ENCODE peak calls at places on chromosomes 1 and 21, in nine cellular contexts. M, P, T, N, O, Y, H, K and X are unnamed samples. For H3K4me1, the result is how much of the 10 kb centered on the place peaks cover.

GRCh38 chr1:27350673-27351540 is 9.1 kb downstream of the SYTL1 start:
- DNase-seq in M (peak), P (no peak), T (no peak), N (no peak), O (peak), Y (no peak), H (no peak), K (peak), X (peak)

GRCh38 chr21:44273046-44273445 is 11.3 kb upstream of the DNMT3L start:
- DNase-seq in M (no peak), P (no peak), T (no peak), N (no peak), O (no peak), Y (no peak), H (no peak), K (no peak), X (no peak)

GRCh38 chr1:108860190-108860907 is 3.5 kb upstream of the AKNAD1 start:
- DNase-seq in M (no peak), P (no peak), T (no peak), N (no peak), O (no peak), Y (no peak), H (no peak), K (no peak), X (no peak)

GRCh38 chr21:15732290-15732995 is 2.7 kb downstream of the USP25 start:
- DNase-seq in M (no peak), P (no peak), T (peak), N (no peak), O (no peak), Y (no peak), H (no peak), K (no peak), X (no peak)

GRCh38 chr1:63405021-63405420 is 37.6 kb downstream of the ALG6 start:
- DNase-seq in M (no peak), P (no peak), T (no peak), N (no peak), O (no peak), Y (no peak), H (no peak), K (no peak), X (no peak)

GRCh38 chr1:115507256-115507589 is 134.5 kb upstream of the VANGL1 start:
- DNase-seq in M (peak), P (no peak), T (peak), N (peak), O (peak), Y (no peak), H (no peak), K (no peak), X (peak)

GRCh38 chr1:41622859-41623732 is 138.6 kb upstream of the EDN2 start:
- DNase-seq in M (no peak), P (no peak), T (peak), N (no peak), O (no peak), Y (no peak), H (no peak), K (no peak), X (no peak)

GRCh38 chr1:46219551-46220520 is 16.7 kb downstream of the LURAP1 start:
- DNase-seq in M (no peak), P (no peak), T (no peak), N (no peak), O (no peak), Y (no peak), H (no peak), K (no peak), X (no peak)

GRCh38 chr1:13775446-13775845 is 75.5 kb downstream of the PRDM2 start:
- DNase-seq in M (no peak), P (no peak), T (peak), N (no peak), O (no peak), Y (no peak), H (no peak), K (no peak), X (no peak)

GRCh38 chr1:221993444-221993948 is 251.6 kb upstream of the DUSP10 start:
- DNase-seq in M (no peak), P (no peak), T (no peak), N (no peak), O (no peak), Y (no peak), H (no peak), K (no peak), X (peak)

GRCh38 chr1:45802343-45803298 is 791 bp upstream of the MAST2 start:
- DNase-seq in M (peak), P (peak), T (peak), N (peak), O (peak), Y (peak), H (peak), K (peak), X (peak)

GRCh38 chr21:40512590-40512989 is 334.4 kb downstream of the DSCAM start:
- DNase-seq in M (no peak), P (no peak), T (no peak), N (peak), O (no peak), Y (no peak), H (no peak), K (no peak), X (peak)

GRCh38 chr1:67559222-67559700 is 125.7 kb upstream of the GADD45A start:
- DNase-seq in M (no peak), P (peak), T (peak), N (no peak), O (peak), Y (peak), H (no peak), K (peak), X (peak)

GRCh38 chr1:180179162-180179957 is 24.7 kb downstream of the QSOX1 start:
- DNase-seq in M (no peak), P (no peak), T (no peak), N (no peak), O (no peak), Y (no peak), H (no peak), K (no peak), X (no peak)

GRCh38 chr21:25421327-25422028 is 185.8 kb downstream of the MRPL39 start:
- DNase-seq in M (peak), P (no peak), T (peak), N (no peak), O (peak), Y (no peak), H (peak), K (no peak), X (peak)

GRCh38 chr1:236522937-236523703 is 662 bp upstream of the LGALS8 start:
- DNase-seq in M (no peak), P (no peak), T (no peak), N (no peak), O (no peak), Y (no peak), H (no peak), K (peak), X (peak)

GRCh38 chr1:162371611-162372010 is 5.0 kb downstream of the SPATA46 start:
- DNase-seq in M (no peak), P (no peak), T (peak), N (no peak), O (peak), Y (no peak), H (no peak), K (no peak), X (no peak)

GRCh38 chr1:167640051-167640450 is 10.0 kb downstream of the RCSD1 start:
- DNase-seq in M (no peak), P (no peak), T (no peak), N (no peak), O (no peak), Y (no peak), H (no peak), K (no peak), X (no peak)

GRCh38 chr1:63261736-63262142 is 60.6 kb upstream of the FOXD3 start:
- DNase-seq in M (no peak), P (no peak), T (no peak), N (no peak), O (no peak), Y (no peak), H (no peak), K (no peak), X (no peak)

GRCh38 chr1:91604632-91605031 is 104.0 kb downstream of the CDC7 start:
- DNase-seq in M (no peak), P (no peak), T (peak), N (no peak), O (no peak), Y (no peak), H (no peak), K (no peak), X (no peak)

GRCh38 chr1:147541672-147542548 is 609 bp downstream of the BCL9 start:
- DNase-seq in M (peak), P (peak), T (peak), N (peak), O (peak), Y (peak), H (no peak), K (peak), X (peak)

GRCh38 chr1:11990303-11991032 is 10.2 kb downstream of the MFN2 start:
- DNase-seq in M (peak), P (peak), T (peak), N (no peak), O (no peak), Y (no peak), H (peak), K (peak), X (no peak)

GRCh38 chr1:20059847-20060246 is 10.1 kb upstream of the PLA2G5 start:
- DNase-seq in M (no peak), P (peak), T (no peak), N (no peak), O (no peak), Y (no peak), H (no peak), K (no peak), X (no peak)

GRCh38 chr1:88678405-88678804 is 5.7 kb upstream of the PKN2 start:
- DNase-seq in M (no peak), P (no peak), T (no peak), N (no peak), O (no peak), Y (no peak), H (no peak), K (no peak), X (no peak)

GRCh38 chr1:183721041-183721440 is 67.9 kb upstream of the APOBEC4 start:
- DNase-seq in M (no peak), P (no peak), T (no peak), N (no peak), O (no peak), Y (no peak), H (no peak), K (no peak), X (no peak)

GRCh38 chr1:118481091-118481490 is 296.1 kb upstream of the SPAG17 start:
- DNase-seq in M (no peak), P (no peak), T (no peak), N (no peak), O (no peak), Y (no peak), H (no peak), K (no peak), X (no peak)

GRCh38 chr1:151443846-151444790 is 15.2 kb downstream of the POGZ start:
- DNase-seq in M (peak), P (no peak), T (peak), N (peak), O (peak), Y (no peak), H (peak), K (no peak), X (peak)

GRCh38 chr1:39940253-39940652 is 14.7 kb upstream of the MFSD2A start:
- DNase-seq in M (no peak), P (no peak), T (no peak), N (no peak), O (no peak), Y (no peak), H (no peak), K (no peak), X (no peak)

GRCh38 chr1:109805486-109806180 is 41.9 kb upstream of the EPS8L3 start:
- DNase-seq in M (no peak), P (no peak), T (no peak), N (no peak), O (no peak), Y (no peak), H (no peak), K (no peak), X (no peak)

GRCh38 chr1:36567601-36568341 is 85.1 kb upstream of the CSF3R start:
- DNase-seq in M (no peak), P (no peak), T (no peak), N (peak), O (no peak), Y (no peak), H (no peak), K (no peak), X (no peak)

GRCh38 chr1:66764994-66765578 is 12.8 kb downstream of the DYNLT5 start:
- DNase-seq in M (peak), P (no peak), T (peak), N (peak), O (peak), Y (peak), H (peak), K (no peak), X (peak)

GRCh38 chr21:46048926-46049889 is 48.7 kb upstream of the COL6A2 start:
- DNase-seq in M (no peak), P (peak), T (peak), N (no peak), O (peak), Y (peak), H (no peak), K (peak), X (peak)

GRCh38 chr1:210384625-210385024 is 55.9 kb downstream of the HHAT start:
- DNase-seq in M (no peak), P (no peak), T (peak), N (no peak), O (peak), Y (no peak), H (no peak), K (no peak), X (no peak)

GRCh38 chr1:150233359-150234308 is 2.3 kb downstream of the ANP32E start:
- DNase-seq in M (no peak), P (no peak), T (peak), N (no peak), O (no peak), Y (no peak), H (peak), K (peak), X (no peak)

GRCh38 chr1:57381871-57382270 is 42.0 kb downstream of the DAB1 start:
- DNase-seq in M (no peak), P (no peak), T (no peak), N (no peak), O (no peak), Y (no peak), H (no peak), K (no peak), X (no peak)

GRCh38 chr1:57378564-57378963 is 45.3 kb downstream of the DAB1 start:
- DNase-seq in M (no peak), P (no peak), T (no peak), N (no peak), O (no peak), Y (no peak), H (no peak), K (no peak), X (no peak)

GRCh38 chr1:57380923-57381322 is 42.9 kb downstream of the DAB1 start:
- DNase-seq in M (no peak), P (no peak), T (no peak), N (no peak), O (no peak), Y (no peak), H (no peak), K (no peak), X (no peak)

DNA sequence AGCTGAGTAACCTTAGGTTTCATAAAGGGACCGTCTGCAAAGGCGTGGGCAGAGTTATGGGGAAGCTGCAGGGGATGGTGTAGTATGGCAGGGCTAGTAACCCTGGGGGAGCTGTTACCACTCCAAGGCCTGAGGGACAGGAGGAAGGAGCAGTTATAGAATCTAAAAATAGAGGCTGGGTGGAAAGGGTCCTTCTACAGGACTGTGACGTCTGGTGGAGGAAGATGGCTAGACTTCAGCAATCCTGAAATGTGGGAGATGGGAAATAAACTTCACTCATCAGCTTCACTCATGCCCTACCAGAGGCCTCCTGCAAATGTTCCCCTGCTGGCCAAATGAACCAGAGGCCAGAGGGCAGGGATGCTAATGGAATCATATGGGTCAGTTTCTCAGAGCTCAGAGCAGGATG is 46.1 kb downstream of the DAB1 start:
- DNase-seq in M (peak), P (no peak), T (no peak), N (no peak), O (no peak), Y (no peak), H (no peak), K (no peak), X (peak)
- TF ChIP-seq CTCF in M (no peak), P (no peak), T (no peak), N (peak), O (no peak), Y (no peak), H (peak), K (no peak), X (peak)

GRCh38 chr1:15212989-15213291 is 34.1 kb upstream of the FHAD1 start:
- DNase-seq in M (no peak), P (no peak), T (no peak), N (no peak), O (no peak), Y (no peak), H (no peak), K (no peak), X (no peak)
- H3K27ac ChIP-seq in M (peak), P (no peak), T (peak), N (peak), O (no peak), Y (peak), H (no peak), K (no peak), X (no peak)

GRCh38 chr1:8662380-8663072 is 154.9 kb downstream of the RERE start:
- DNase-seq in M (no peak), P (no peak), T (no peak), N (no peak), O (no peak), Y (no peak), H (no peak), K (no peak), X (no peak)
- H3K4me1 ChIP-seq in M (half or more), P (half or more), T (under half), N (half or more), O (under half), Y (half or more), H (half or more), K (half or more), X (half or more)

DNA sequence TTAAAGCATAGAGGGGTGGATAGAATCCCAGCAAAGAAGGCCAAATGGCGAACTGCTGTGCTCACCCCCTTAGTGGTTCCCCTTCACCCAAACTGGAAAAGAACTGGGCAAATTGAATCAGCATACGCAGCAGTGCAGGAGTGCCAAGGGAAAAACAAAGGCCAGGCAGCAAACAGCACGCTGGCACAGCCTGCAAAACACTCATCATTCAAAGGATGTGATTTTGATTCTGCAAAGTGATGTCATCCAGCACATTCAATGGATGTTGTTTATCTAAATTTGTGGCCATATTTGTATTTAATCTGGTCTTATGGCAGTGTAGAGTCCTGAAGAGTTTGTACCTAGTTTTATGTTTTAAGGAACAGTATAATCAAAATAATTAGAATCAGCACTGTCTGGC is 71.8 kb upstream of the ECE1 start:
- DNase-seq in M (no peak), P (no peak), T (no peak), N (no peak), O (no peak), Y (no peak), H (no peak), K (no peak), X (no peak)
- TF ChIP-seq CTCF in M (no peak), P (no peak), T (no peak), N (no peak), O (no peak), Y (no peak), H (no peak), K (no peak), X (no peak)

GRCh38 chr1:214026985-214027384 is 39.2 kb downstream of the PROX1 start:
- DNase-seq in M (no peak), P (no peak), T (no peak), N (no peak), O (no peak), Y (no peak), H (no peak), K (no peak), X (peak)
- H3K27ac ChIP-seq in M (peak), P (peak), T (no peak), N (peak), O (no peak), Y (no peak), H (no peak), K (no peak), X (no peak)

GRCh38 chr1:230113230-230113604 is 46.2 kb downstream of the GALNT2 start:
- DNase-seq in M (no peak), P (no peak), T (no peak), N (no peak), O (no peak), Y (no peak), H (no peak), K (no peak), X (no peak)

GRCh38 chr1:230112131-230112701 is 45.2 kb downstream of the GALNT2 start:
- DNase-seq in M (peak), P (no peak), T (peak), N (peak), O (no peak), Y (no peak), H (no peak), K (no peak), X (peak)

GRCh38 chr1:230114245-230114651 is 47.2 kb downstream of the GALNT2 start:
- DNase-seq in M (no peak), P (no peak), T (peak), N (no peak), O (peak), Y (no peak), H (no peak), K (no peak), X (no peak)

GRCh38 chr1:230112782-230113181 is 45.7 kb downstream of the GALNT2 start:
- DNase-seq in M (no peak), P (no peak), T (no peak), N (no peak), O (no peak), Y (no peak), H (no peak), K (no peak), X (no peak)

GRCh38 chr1:230113605-230114241 is 46.7 kb downstream of the GALNT2 start:
- DNase-seq in M (no peak), P (peak), T (peak), N (no peak), O (peak), Y (no peak), H (no peak), K (peak), X (no peak)
- H3K4me1 ChIP-seq in M (under half), P (under half), T (under half), N (under half), O (under half), Y (under half), H (under half), K (half or more), X (under half)

DNA sequence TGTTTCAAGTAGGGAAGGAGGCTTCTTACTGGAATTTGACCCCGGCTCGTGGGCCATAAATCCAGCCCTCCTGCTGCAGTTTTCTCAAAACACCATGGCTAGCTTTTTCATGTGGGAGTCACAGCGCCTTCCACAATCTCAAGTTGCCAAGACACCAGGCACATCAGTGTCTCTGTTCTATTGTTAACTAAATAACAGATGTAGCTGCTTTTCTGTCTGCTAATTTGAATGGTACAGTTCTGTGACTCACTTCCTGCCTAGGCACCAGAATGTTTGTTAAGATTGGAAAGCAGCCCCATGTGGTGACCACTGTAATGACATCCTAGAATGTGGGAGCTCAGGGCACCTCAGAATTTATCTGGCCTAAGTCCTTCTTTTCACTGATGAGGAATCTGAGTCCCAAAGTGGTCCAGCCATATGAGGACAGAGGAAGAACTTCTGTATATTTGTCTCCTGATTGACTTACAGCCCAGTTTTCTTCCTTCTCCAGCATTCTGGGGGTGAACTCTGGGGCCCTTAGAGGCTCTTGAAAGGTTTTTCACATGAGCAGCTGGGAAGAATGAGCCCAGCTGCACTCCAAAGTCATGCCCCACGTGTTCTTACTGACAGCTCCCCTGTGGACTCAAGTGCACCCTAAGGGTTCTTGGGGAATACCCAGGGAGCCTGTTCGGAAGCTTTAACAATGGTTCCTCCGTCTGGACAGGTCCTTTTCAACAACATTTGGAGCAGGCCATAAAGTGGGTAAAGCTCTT is 27.5 kb downstream of the TRIM45 start:
- DNase-seq in M (peak), P (no peak), T (peak), N (peak), O (peak), Y (no peak), H (no peak), K (no peak), X (peak)
- TF ChIP-seq CTCF in M (peak), P (peak), T (peak), N (peak), O (peak), Y (no peak), H (peak), K (peak), X (peak)